ENCODE peak calls at places on chromosomes 16 and 17, in seven cellular contexts. Q is choroid plexus epithelial cell, W is tibial nerve, K is bronchial epithelial cell, N is AG04450, U is fibroblast of lung, M is adrenal gland. Z is an unnamed sample.

GRCh38 chr17:62351176-62351575 is 29.2 kb upstream of the EFCAB3 start:
- DNase-seq in W (no peak), U (no peak), Q (no peak), M (no peak), K (no peak), N (no peak), Z (no peak)

GRCh38 chr16:86462334-86463084 is 47.8 kb upstream of the FOXF1 start:
- DNase-seq in Q (peak), W (no peak), U (peak), M (no peak), N (peak), K (no peak), Z (peak)

GRCh38 chr17:41967921-41968578 is 1.5 kb downstream of the CNP start:
- DNase-seq in N (no peak), M (no peak), Q (no peak), W (no peak), U (no peak), K (no peak), Z (no peak)

GRCh38 chr17:15456972-15457722 is 10.3 kb downstream of the CDRT4 start:
- DNase-seq in K (no peak), M (no peak), U (peak), W (peak), N (peak), Q (peak), Z (peak)

GRCh38 chr17:49512296-49513043 is 17.4 kb downstream of the NGFR start:
- DNase-seq in Q (no peak), U (no peak), K (no peak), N (no peak), W (no peak), M (no peak), Z (no peak)

GRCh38 chr16:28168991-28169554 is 42.7 kb downstream of the XPO6 start:
- DNase-seq in Q (no peak), U (no peak), K (no peak), W (no peak), M (no peak), N (no peak), Z (no peak)

GRCh38 chr16:27370318-27370717 is 31.7 kb upstream of the IL21R start:
- DNase-seq in Q (no peak), K (no peak), U (no peak), W (no peak), M (no peak), N (no peak), Z (no peak)

GRCh38 chr16:68786685-68787418 is 49.8 kb downstream of the CDH1 start:
- DNase-seq in K (peak), Q (peak), M (no peak), W (no peak), N (no peak), U (peak), Z (peak)

GRCh38 chr17:76816590-76817135 is 51.5 kb upstream of the MGAT5B start:
- DNase-seq in U (peak), M (peak), Q (peak), K (peak), N (peak), W (no peak), Z (peak)

GRCh38 chr16:89166696-89167424 is 4.7 kb upstream of the CDH15 start:
- DNase-seq in U (no peak), Q (no peak), W (no peak), K (no peak), N (no peak), M (no peak), Z (no peak)

GRCh38 chr17:31388770-31389672 is 2.5 kb upstream of the RAB11FIP4 start:
- DNase-seq in M (no peak), N (no peak), Q (peak), K (no peak), U (peak), W (no peak), Z (peak)

GRCh38 chr16:73063854-73064226 is 15.9 kb upstream of the ZFHX3 start:
- DNase-seq in K (no peak), Q (no peak), W (no peak), M (no peak), U (no peak), N (no peak), Z (no peak)

GRCh38 chr16:24971718-24972117 is 43.5 kb downstream of the ARHGAP17 start:
- DNase-seq in N (no peak), W (no peak), U (no peak), K (no peak), M (no peak), Q (no peak), Z (no peak)

GRCh38 chr17:19346351-19347255 is 15.9 kb downstream of the B9D1 start:
- DNase-seq in K (peak), N (peak), Q (peak), M (peak), W (peak), U (peak), Z (peak)

GRCh38 chr16:1678500-1679098 is 520 bp downstream of the JPT2 start:
- DNase-seq in W (peak), M (peak), U (peak), Q (peak), K (peak), N (no peak), Z (peak)

GRCh38 chr17:29089601-29090044 is 46.7 kb downstream of the PIPOX start:
- DNase-seq in N (no peak), Q (no peak), U (no peak), K (no peak), M (no peak), W (no peak), Z (no peak)

GRCh38 chr17:30324723-30325122 is 9.1 kb downstream of the TMIGD1 start:
- DNase-seq in W (no peak), U (no peak), Q (no peak), N (no peak), K (no peak), M (no peak), Z (no peak)

GRCh38 chr16:28324235-28324886 is 32.0 kb downstream of the SBK1 start:
- DNase-seq in M (peak), U (no peak), W (no peak), Q (no peak), K (peak), N (no peak), Z (no peak)

GRCh38 chr17:57507828-57508227 is 237.3 kb downstream of the CCDC182 start:
- DNase-seq in M (no peak), W (no peak), Q (no peak), K (no peak), N (no peak), U (no peak), Z (no peak)

GRCh38 chr16:55499951-55500350 is 8.9 kb upstream of the LPCAT2 start:
- DNase-seq in N (peak), U (peak), K (peak), W (peak), Q (peak), M (no peak), Z (peak)

GRCh38 chr17:8662076-8662831 is 31.7 kb upstream of the MYH10 start:
- DNase-seq in M (no peak), U (no peak), N (no peak), W (no peak), K (no peak), Q (no peak), Z (no peak)

GRCh38 chr17:72111374-72111773 is 9.4 kb upstream of the SOX9 start:
- DNase-seq in N (no peak), U (no peak), W (no peak), Q (no peak), K (no peak), M (no peak), Z (no peak)

GRCh38 chr17:1639549-1639948 is 6.0 kb downstream of the SCARF1 start:
- DNase-seq in U (no peak), Q (no peak), W (no peak), N (no peak), K (no peak), M (no peak), Z (no peak)

GRCh38 chr17:57107498-57108101 is 22.6 kb downstream of the AKAP1 start:
- DNase-seq in W (no peak), M (no peak), U (no peak), N (no peak), K (peak), Q (peak), Z (peak)

GRCh38 chr17:41009301-41009760 is 403 bp upstream of the KRTAP3-1 start:
- DNase-seq in M (no peak), W (no peak), Q (no peak), K (peak), U (no peak), N (no peak), Z (no peak)

GRCh38 chr17:17882182-17882581 is 45.4 kb upstream of the SREBF1 start:
- DNase-seq in U (no peak), N (no peak), Q (no peak), M (no peak), W (no peak), K (no peak), Z (no peak)

GRCh38 chr16:79613009-79613408 is 12.5 kb upstream of the MAF start:
- DNase-seq in U (peak), W (no peak), M (no peak), K (peak), N (no peak), Q (peak), Z (no peak)

GRCh38 chr16:30867747-30868146 is 26.1 kb downstream of the BCL7C start:
- DNase-seq in W (no peak), M (no peak), K (no peak), N (no peak), U (peak), Q (peak), Z (no peak)

GRCh38 chr17:5912927-5913565 is 157.1 kb upstream of the WSCD1 start:
- DNase-seq in N (no peak), M (no peak), U (no peak), W (no peak), Q (no peak), K (no peak), Z (no peak)

GRCh38 chr17:57372156-57372555 is 115.8 kb downstream of the MSI2 start:
- DNase-seq in W (no peak), M (no peak), K (peak), N (no peak), U (peak), Q (peak), Z (peak)

GRCh38 chr17:19020016-19020415 is 15.5 kb upstream of the FAM83G start:
- DNase-seq in U (no peak), K (no peak), W (no peak), N (no peak), Q (no peak), M (no peak), Z (no peak)

GRCh38 chr17:45227101-45227591 is 5.5 kb downstream of the FMNL1 start:
- DNase-seq in U (peak), M (no peak), K (no peak), W (no peak), Q (peak), N (no peak), Z (peak)
- H3K4me3 ChIP-seq in U (no peak), M (no peak), K (no peak), W (peak), Q (no peak), N (no peak), Z (peak)

GRCh38 chr17:82384730-82385429 is 13.3 kb downstream of the UTS2R start:
- DNase-seq in Q (no peak), U (peak), W (peak), N (no peak), K (peak), M (peak), Z (no peak)
- TF ChIP-seq CTCF in Q (no peak), U (no peak), W (no peak), N (no peak), K (peak), M (no peak), Z (no peak)

GRCh38 chr16:60077791-60078280 is 1343.7 kb upstream of the GOT2 start:
- DNase-seq in W (no peak), K (no peak), U (no peak), N (no peak), Q (no peak), M (no peak), Z (no peak)
- H3K4me3 ChIP-seq in W (no peak), K (no peak), U (no peak), N (no peak), Q (no peak), M (no peak), Z (no peak)

GRCh38 chr16:84105948-84106740 is 10.6 kb downstream of the MBTPS1 start:
- DNase-seq in W (no peak), N (no peak), M (no peak), Q (no peak), K (no peak), U (no peak), Z (no peak)
- TF ChIP-seq CTCF in W (no peak), N (no peak), M (no peak), Q (no peak), K (no peak), U (no peak), Z (no peak)

GRCh38 chr17:44557653-44558285 is 485 bp downstream of the FZD2 start:
- DNase-seq in Q (peak), W (no peak), K (peak), N (no peak), U (peak), M (peak), Z (peak)

GRCh38 chr17:44558349-44559287 is 1.3 kb downstream of the FZD2 start:
- DNase-seq in Q (peak), U (peak), M (no peak), W (no peak), N (no peak), K (no peak), Z (peak)

GRCh38 chr17:44555056-44555455 is 2.2 kb upstream of the FZD2 start:
- DNase-seq in N (no peak), Q (no peak), W (no peak), U (no peak), M (no peak), K (no peak), Z (no peak)

GRCh38 chr17:44556114-44556853 is 1.0 kb upstream of the FZD2 start:
- DNase-seq in K (peak), U (peak), Q (peak), M (no peak), N (no peak), W (no peak), Z (peak)

GRCh38 chr17:44556854-44557606 is at the start of gene FZD2:
- DNase-seq in K (peak), U (peak), M (peak), W (peak), N (peak), Q (peak), Z (peak)
- H3K4me3 ChIP-seq in K (peak), U (peak), M (peak), W (peak), N (peak), Q (peak), Z (peak)

DNA sequence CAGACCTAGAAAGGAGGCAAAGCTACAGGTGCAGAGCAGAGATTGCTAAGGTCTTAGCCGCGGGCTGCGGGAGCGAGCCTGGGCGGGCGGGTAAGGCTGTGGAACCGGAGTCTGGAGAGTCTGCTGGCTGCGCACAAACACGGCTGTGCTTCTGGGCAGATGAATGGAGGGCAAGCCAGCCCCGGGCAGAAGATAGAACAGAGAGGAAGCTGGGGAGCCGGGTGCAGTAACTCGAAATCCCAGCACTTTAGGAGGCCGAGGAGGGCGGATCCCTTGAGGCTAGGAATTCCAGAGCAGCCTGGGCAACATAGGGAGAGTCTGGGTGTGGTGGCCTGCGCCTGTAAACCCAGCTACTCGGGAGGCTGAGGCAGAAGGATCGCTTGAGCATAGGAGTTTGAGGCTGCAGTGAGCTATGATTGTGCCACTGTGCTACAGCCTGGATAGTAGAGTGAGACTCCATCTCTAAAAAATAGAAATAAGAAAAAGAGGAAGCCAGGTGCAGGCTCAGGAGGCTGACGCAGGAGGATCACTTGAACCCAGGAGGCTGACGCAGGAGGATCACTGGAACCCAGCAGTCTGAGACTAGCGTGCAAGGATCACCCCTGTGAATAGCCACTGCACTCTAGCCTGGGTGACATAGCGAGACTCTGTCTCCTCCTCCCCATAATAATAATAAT is 56.3 kb downstream of the PITPNC1 start:
- DNase-seq in M (no peak), Q (no peak), N (no peak), W (no peak), K (no peak), U (no peak), Z (no peak)
- TF ChIP-seq CTCF in M (no peak), Q (no peak), N (no peak), W (no peak), K (no peak), U (no peak), Z (no peak)

DNA sequence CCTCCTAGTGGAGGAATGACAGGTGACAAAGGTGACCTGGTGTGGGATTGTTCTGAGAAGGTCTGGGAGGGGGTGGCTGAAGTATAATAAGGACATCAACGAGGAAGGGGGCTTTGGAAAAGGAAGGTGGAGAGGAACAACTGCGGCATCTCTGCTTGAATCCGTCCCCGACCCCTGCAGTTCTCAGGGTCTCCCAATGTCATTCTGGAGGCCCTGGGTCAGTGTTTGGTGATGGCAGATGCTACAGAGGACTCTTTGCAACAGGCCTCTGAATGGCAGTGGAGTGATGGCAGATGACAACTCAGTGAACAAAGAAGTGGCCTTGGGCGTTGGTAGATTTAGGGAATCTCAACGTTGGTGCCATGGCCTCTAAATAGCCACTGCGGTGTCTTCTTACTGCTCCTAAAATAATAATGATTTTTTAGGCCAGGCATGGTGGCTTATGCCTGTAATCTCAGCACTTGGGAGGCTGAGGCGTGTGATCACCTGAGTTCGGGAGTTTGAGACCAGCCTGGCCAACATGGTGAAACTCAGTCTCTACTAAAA is 1.3 kb downstream of the ENGASE start:
- DNase-seq in K (no peak), N (no peak), M (no peak), Q (no peak), W (no peak), U (no peak), Z (no peak)
- H3K4me3 ChIP-seq in K (no peak), N (peak), M (peak), Q (peak), W (peak), U (no peak), Z (peak)

DNA sequence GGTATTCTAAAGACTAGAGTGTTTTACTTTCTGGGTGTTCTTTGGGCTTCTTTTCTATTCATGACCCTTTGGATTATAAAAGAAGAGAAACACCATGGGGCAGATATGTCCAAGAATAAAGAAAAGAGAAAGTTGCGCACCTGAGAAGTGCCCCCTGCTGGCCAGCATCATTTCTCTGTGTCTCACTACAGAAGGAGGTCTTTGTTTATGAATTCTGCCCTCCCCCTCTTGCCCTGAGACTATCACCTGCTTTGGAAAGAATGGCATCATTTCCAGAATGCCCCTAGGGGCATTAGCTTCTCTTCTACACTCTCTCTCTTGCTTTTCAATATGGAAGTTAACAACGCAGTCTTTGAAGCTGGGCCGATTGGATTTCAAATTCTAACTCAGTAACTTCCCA is 45.0 kb downstream of the CDH13 start:
- DNase-seq in N (no peak), Q (no peak), U (no peak), K (no peak), W (no peak), M (no peak), Z (no peak)
- TF ChIP-seq CTCF in N (peak), Q (peak), U (peak), K (peak), W (peak), M (no peak), Z (peak)

Z was measured in fibroblast of villous mesenchyme.